ENCODE peak calls at places on chromosome 2, in nine cellular contexts. One of them, this sample, is unnamed.

GRCh38 chr2:239465017-239466001 is 64.5 kb upstream of the HDAC4 start:
- DNase-seq in endothelial cell: no peak
- DNase-seq in WTC11: no peak
- DNase-seq in spleen: peak
- DNase-seq in nephron progenitor cell: no peak
- DNase-seq in IMR-90: no peak
- DNase-seq in astrocyte: no peak
- DNase-seq in HFF-Myc: no peak
- DNase-seq in coronary artery: peak
- DNase-seq in this sample: no peak

GRCh38 chr2:42562474-42563144 is 5.8 kb upstream of the MTA3 start:
- DNase-seq in endothelial cell: no peak
- DNase-seq in WTC11: no peak
- DNase-seq in spleen: no peak
- DNase-seq in nephron progenitor cell: no peak
- DNase-seq in IMR-90: no peak
- DNase-seq in astrocyte: no peak
- DNase-seq in HFF-Myc: no peak
- DNase-seq in coronary artery: no peak
- DNase-seq in this sample: no peak

GRCh38 chr2:96103388-96103705 is 13.0 kb downstream of the ADRA2B start:
- DNase-seq in endothelial cell: no peak
- DNase-seq in WTC11: peak
- DNase-seq in spleen: peak
- DNase-seq in nephron progenitor cell: no peak
- DNase-seq in IMR-90: no peak
- DNase-seq in astrocyte: no peak
- DNase-seq in HFF-Myc: no peak
- DNase-seq in coronary artery: peak
- DNase-seq in this sample: no peak

GRCh38 chr2:240861547-240861946 is 7.1 kb upstream of the AGXT start:
- DNase-seq in endothelial cell: no peak
- DNase-seq in WTC11: no peak
- DNase-seq in spleen: no peak
- DNase-seq in nephron progenitor cell: no peak
- DNase-seq in IMR-90: no peak
- DNase-seq in astrocyte: no peak
- DNase-seq in HFF-Myc: no peak
- DNase-seq in coronary artery: no peak
- DNase-seq in this sample: no peak

GRCh38 chr2:140354544-140354943 is 1574.4 kb upstream of the NXPH2 start:
- DNase-seq in endothelial cell: no peak
- DNase-seq in WTC11: no peak
- DNase-seq in spleen: no peak
- DNase-seq in nephron progenitor cell: no peak
- DNase-seq in IMR-90: no peak
- DNase-seq in astrocyte: no peak
- DNase-seq in HFF-Myc: no peak
- DNase-seq in coronary artery: no peak
- DNase-seq in this sample: no peak

GRCh38 chr2:190420822-190421221 is 12.7 kb downstream of the MFSD6 start:
- DNase-seq in endothelial cell: no peak
- DNase-seq in WTC11: no peak
- DNase-seq in spleen: no peak
- DNase-seq in nephron progenitor cell: no peak
- DNase-seq in IMR-90: no peak
- DNase-seq in astrocyte: no peak
- DNase-seq in HFF-Myc: no peak
- DNase-seq in coronary artery: no peak
- DNase-seq in this sample: no peak

GRCh38 chr2:226611944-226612318 is 187.7 kb downstream of the IRS1 start:
- DNase-seq in endothelial cell: no peak
- DNase-seq in WTC11: no peak
- DNase-seq in spleen: no peak
- DNase-seq in nephron progenitor cell: no peak
- DNase-seq in IMR-90: peak
- DNase-seq in astrocyte: peak
- DNase-seq in HFF-Myc: no peak
- DNase-seq in coronary artery: no peak
- DNase-seq in this sample: no peak

GRCh38 chr2:219524817-219525216 is 10.5 kb downstream of the ASIC4 start:
- DNase-seq in endothelial cell: no peak
- DNase-seq in WTC11: no peak
- DNase-seq in spleen: no peak
- DNase-seq in nephron progenitor cell: no peak
- DNase-seq in IMR-90: no peak
- DNase-seq in astrocyte: no peak
- DNase-seq in HFF-Myc: no peak
- DNase-seq in coronary artery: no peak
- DNase-seq in this sample: no peak

GRCh38 chr2:46648141-46648742 is 168.9 kb downstream of the TMEM247 start:
- DNase-seq in endothelial cell: no peak
- DNase-seq in WTC11: no peak
- DNase-seq in spleen: no peak
- DNase-seq in nephron progenitor cell: no peak
- DNase-seq in IMR-90: peak
- DNase-seq in astrocyte: peak
- DNase-seq in HFF-Myc: no peak
- DNase-seq in coronary artery: no peak
- DNase-seq in this sample: no peak

GRCh38 chr2:181955010-181955409 is 30.6 kb upstream of the PPP1R1C start:
- DNase-seq in endothelial cell: no peak
- DNase-seq in WTC11: no peak
- DNase-seq in spleen: no peak
- DNase-seq in nephron progenitor cell: no peak
- DNase-seq in IMR-90: peak
- DNase-seq in astrocyte: peak
- DNase-seq in HFF-Myc: peak
- DNase-seq in coronary artery: no peak
- DNase-seq in this sample: no peak

GRCh38 chr2:238286551-238286950 is 1.9 kb downstream of the PER2 start:
- DNase-seq in endothelial cell: no peak
- DNase-seq in WTC11: no peak
- DNase-seq in spleen: peak
- DNase-seq in nephron progenitor cell: no peak
- DNase-seq in IMR-90: peak
- DNase-seq in astrocyte: peak
- DNase-seq in HFF-Myc: peak
- DNase-seq in coronary artery: peak
- DNase-seq in this sample: no peak

GRCh38 chr2:171553858-171554257 is 31.6 kb downstream of the CYBRD1 start:
- DNase-seq in endothelial cell: no peak
- DNase-seq in WTC11: no peak
- DNase-seq in spleen: no peak
- DNase-seq in nephron progenitor cell: no peak
- DNase-seq in IMR-90: no peak
- DNase-seq in astrocyte: no peak
- DNase-seq in HFF-Myc: no peak
- DNase-seq in coronary artery: no peak
- DNase-seq in this sample: no peak

GRCh38 chr2:262117-262516 is 1.7 kb downstream of the SH3YL1 start:
- DNase-seq in endothelial cell: no peak
- DNase-seq in WTC11: no peak
- DNase-seq in spleen: no peak
- DNase-seq in nephron progenitor cell: no peak
- DNase-seq in IMR-90: no peak
- DNase-seq in astrocyte: no peak
- DNase-seq in HFF-Myc: no peak
- DNase-seq in coronary artery: no peak
- DNase-seq in this sample: no peak

GRCh38 chr2:177334940-177335543 is 57.5 kb upstream of the AGPS start:
- DNase-seq in endothelial cell: no peak
- DNase-seq in WTC11: no peak
- DNase-seq in spleen: no peak
- DNase-seq in nephron progenitor cell: peak
- DNase-seq in IMR-90: peak
- DNase-seq in astrocyte: no peak
- DNase-seq in HFF-Myc: no peak
- DNase-seq in coronary artery: no peak
- DNase-seq in this sample: no peak

GRCh38 chr2:238247841-238248440 is 8.1 kb upstream of the HES6 start:
- DNase-seq in endothelial cell: no peak
- DNase-seq in WTC11: no peak
- DNase-seq in spleen: peak
- DNase-seq in nephron progenitor cell: peak
- DNase-seq in IMR-90: no peak
- DNase-seq in astrocyte: no peak
- DNase-seq in HFF-Myc: no peak
- DNase-seq in coronary artery: no peak
- DNase-seq in this sample: no peak

GRCh38 chr2:105403241-105403784 is 4.5 kb upstream of the FHL2 start:
- DNase-seq in endothelial cell: no peak
- DNase-seq in WTC11: no peak
- DNase-seq in spleen: no peak
- DNase-seq in nephron progenitor cell: no peak
- DNase-seq in IMR-90: no peak
- DNase-seq in astrocyte: no peak
- DNase-seq in HFF-Myc: no peak
- DNase-seq in coronary artery: no peak
- DNase-seq in this sample: no peak

GRCh38 chr2:174729797-174730529 is 34.3 kb downstream of the CHRNA1 start:
- DNase-seq in endothelial cell: peak
- DNase-seq in WTC11: peak
- DNase-seq in spleen: no peak
- DNase-seq in nephron progenitor cell: no peak
- DNase-seq in IMR-90: peak
- DNase-seq in astrocyte: no peak
- DNase-seq in HFF-Myc: no peak
- DNase-seq in coronary artery: no peak
- DNase-seq in this sample: no peak

GRCh38 chr2:11186145-11186544 is 30.9 kb downstream of the SLC66A3 start:
- DNase-seq in endothelial cell: no peak
- DNase-seq in WTC11: no peak
- DNase-seq in spleen: no peak
- DNase-seq in nephron progenitor cell: no peak
- DNase-seq in IMR-90: no peak
- DNase-seq in astrocyte: no peak
- DNase-seq in HFF-Myc: no peak
- DNase-seq in coronary artery: no peak
- DNase-seq in this sample: no peak

GRCh38 chr2:11187083-11187619 is 31.9 kb downstream of the SLC66A3 start:
- DNase-seq in endothelial cell: no peak
- DNase-seq in WTC11: no peak
- DNase-seq in spleen: no peak
- DNase-seq in nephron progenitor cell: no peak
- DNase-seq in IMR-90: peak
- DNase-seq in astrocyte: peak
- DNase-seq in HFF-Myc: peak
- DNase-seq in coronary artery: no peak
- DNase-seq in this sample: no peak

GRCh38 chr2:11182951-11183350 is 27.7 kb downstream of the SLC66A3 start:
- DNase-seq in endothelial cell: no peak
- DNase-seq in WTC11: no peak
- DNase-seq in spleen: no peak
- DNase-seq in nephron progenitor cell: no peak
- DNase-seq in IMR-90: no peak
- DNase-seq in astrocyte: no peak
- DNase-seq in HFF-Myc: no peak
- DNase-seq in coronary artery: no peak
- DNase-seq in this sample: no peak

DNA sequence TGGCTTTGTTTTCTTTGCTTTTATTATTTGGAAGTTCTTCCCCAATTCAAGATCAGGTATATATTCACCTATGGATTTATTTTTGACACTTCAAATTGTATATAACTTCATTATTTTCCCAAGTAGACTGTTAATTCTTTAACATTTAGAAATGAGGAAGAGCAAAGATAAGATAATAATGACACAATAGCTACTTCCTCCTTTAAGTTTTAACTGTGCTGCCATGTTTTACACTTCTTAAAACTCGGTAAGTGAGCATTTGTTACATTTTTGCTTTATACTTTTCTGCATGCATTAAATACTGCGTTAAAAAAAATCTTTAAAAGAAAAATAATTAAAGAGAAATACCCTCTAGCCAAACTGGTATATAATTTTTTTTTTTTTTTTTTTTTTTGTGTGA is 32.5 kb downstream of the SLC66A3 start:
- DNase-seq in endothelial cell: no peak
- DNase-seq in WTC11: no peak
- DNase-seq in spleen: no peak
- DNase-seq in nephron progenitor cell: no peak
- DNase-seq in IMR-90: no peak
- DNase-seq in astrocyte: no peak
- DNase-seq in HFF-Myc: no peak
- DNase-seq in coronary artery: no peak
- DNase-seq in this sample: no peak
- TF ChIP-seq CTCF in endothelial cell: no peak
- TF ChIP-seq CTCF in WTC11: no peak
- TF ChIP-seq CTCF in spleen: no peak
- TF ChIP-seq CTCF in nephron progenitor cell: no peak
- TF ChIP-seq CTCF in IMR-90: no peak
- TF ChIP-seq CTCF in astrocyte: no peak
- TF ChIP-seq CTCF in HFF-Myc: no peak
- TF ChIP-seq CTCF in coronary artery: no peak
- TF ChIP-seq CTCF in this sample: no peak

DNA sequence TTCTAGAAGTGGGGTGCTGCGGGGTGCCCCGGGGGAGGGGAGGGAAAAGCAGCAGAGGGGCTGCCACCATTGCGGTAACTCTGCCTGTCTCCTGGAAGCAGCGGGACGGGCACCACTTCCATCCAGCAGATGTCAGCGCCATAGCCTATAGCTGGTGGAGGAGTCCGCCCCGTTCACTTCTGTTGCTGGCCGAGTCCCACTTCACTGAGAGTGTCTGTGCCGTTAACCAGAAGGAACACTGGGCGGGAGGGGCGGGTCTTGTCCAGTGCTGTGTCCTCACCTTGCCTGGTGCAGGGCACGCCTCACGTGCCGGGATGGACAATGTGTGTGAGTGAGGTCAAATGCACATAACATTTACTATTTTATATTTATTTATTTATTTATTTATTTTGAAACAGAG is 19.3 kb upstream of the ODC1 start:
- DNase-seq in endothelial cell: peak
- DNase-seq in WTC11: no peak
- DNase-seq in spleen: peak
- DNase-seq in nephron progenitor cell: no peak
- DNase-seq in IMR-90: no peak
- DNase-seq in astrocyte: no peak
- DNase-seq in HFF-Myc: no peak
- DNase-seq in coronary artery: no peak
- DNase-seq in this sample: no peak
- TF ChIP-seq CTCF in endothelial cell: no peak
- TF ChIP-seq CTCF in WTC11: no peak
- TF ChIP-seq CTCF in spleen: no peak
- TF ChIP-seq CTCF in nephron progenitor cell: no peak
- TF ChIP-seq CTCF in IMR-90: no peak
- TF ChIP-seq CTCF in astrocyte: no peak
- TF ChIP-seq CTCF in HFF-Myc: no peak
- TF ChIP-seq CTCF in coronary artery: no peak
- TF ChIP-seq CTCF in this sample: no peak

GRCh38 chr2:134137182-134137595 is 116.7 kb upstream of the MGAT5 start:
- DNase-seq in endothelial cell: peak
- DNase-seq in WTC11: no peak
- DNase-seq in spleen: no peak
- DNase-seq in nephron progenitor cell: no peak
- DNase-seq in IMR-90: peak
- DNase-seq in astrocyte: peak
- DNase-seq in HFF-Myc: peak
- DNase-seq in coronary artery: no peak
- DNase-seq in this sample: no peak
- TF ChIP-seq CTCF in endothelial cell: no peak
- TF ChIP-seq CTCF in WTC11: no peak
- TF ChIP-seq CTCF in spleen: no peak
- TF ChIP-seq CTCF in nephron progenitor cell: no peak
- TF ChIP-seq CTCF in IMR-90: no peak
- TF ChIP-seq CTCF in astrocyte: no peak
- TF ChIP-seq CTCF in HFF-Myc: no peak
- TF ChIP-seq CTCF in coronary artery: no peak
- TF ChIP-seq CTCF in this sample: no peak

GRCh38 chr2:17672583-17673317 is 80.9 kb downstream of the SMC6 start:
- DNase-seq in endothelial cell: no peak
- DNase-seq in WTC11: no peak
- DNase-seq in spleen: no peak
- DNase-seq in nephron progenitor cell: no peak
- DNase-seq in IMR-90: peak
- DNase-seq in astrocyte: peak
- DNase-seq in HFF-Myc: peak
- DNase-seq in coronary artery: no peak
- DNase-seq in this sample: no peak
- TF ChIP-seq CTCF in endothelial cell: no peak
- TF ChIP-seq CTCF in WTC11: no peak
- TF ChIP-seq CTCF in spleen: no peak
- TF ChIP-seq CTCF in nephron progenitor cell: no peak
- TF ChIP-seq CTCF in IMR-90: no peak
- TF ChIP-seq CTCF in astrocyte: peak
- TF ChIP-seq CTCF in HFF-Myc: no peak
- TF ChIP-seq CTCF in coronary artery: no peak
- TF ChIP-seq CTCF in this sample: no peak

This sample was measured in progenitor cell of endocrine pancreas.